ENCODE peak calls at places on chromosomes 4 and X, in seven cellular contexts. J is HCT116, Y is aorta, K is AG04450, Z is SK-N-SH, L is kidney, C is heart right ventricle. M is an unnamed sample.

GRCh38 chrX:47327902-47328301 is 42.5 kb upstream of the ZNF157 start:
- DNase-seq in J (no peak), Y (no peak), K (no peak), Z (no peak), L (no peak), C (no peak), M (no peak)

GRCh38 chr4:42713371-42713770 is 56.5 kb upstream of the ATP8A1 start:
- DNase-seq in J (no peak), Y (no peak), K (no peak), Z (no peak), L (no peak), C (no peak), M (no peak)

GRCh38 chr4:14743601-14744000 is 258.7 kb upstream of the CPEB2 start:
- DNase-seq in J (no peak), Y (no peak), K (no peak), Z (no peak), L (no peak), C (no peak), M (no peak)

GRCh38 chr4:155908187-155909139 is 5.0 kb downstream of the TDO2 start:
- DNase-seq in J (no peak), Y (no peak), K (no peak), Z (no peak), L (no peak), C (no peak), M (no peak)

GRCh38 chr4:7964459-7964858 is 24.8 kb upstream of the AFAP1 start:
- DNase-seq in J (no peak), Y (no peak), K (no peak), Z (no peak), L (no peak), C (no peak), M (no peak)

GRCh38 chr4:48031802-48032525 is 15.4 kb downstream of the NIPAL1 start:
- DNase-seq in J (no peak), Y (no peak), K (no peak), Z (no peak), L (no peak), C (no peak), M (no peak)

GRCh38 chrX:149720021-149720689 is 8.3 kb downstream of the MAGEA11 start:
- DNase-seq in J (no peak), Y (no peak), K (no peak), Z (no peak), L (peak), C (no peak), M (no peak)

GRCh38 chrX:16445166-16445752 is 204.7 kb upstream of the S100G start:
- DNase-seq in J (peak), Y (no peak), K (no peak), Z (peak), L (no peak), C (no peak), M (no peak)

GRCh38 chr4:168220893-168221292 is 97.7 kb downstream of the DDX60 start:
- DNase-seq in J (no peak), Y (no peak), K (no peak), Z (no peak), L (no peak), C (no peak), M (no peak)

GRCh38 chr4:1405249-1405635 is 1.0 kb downstream of the NKX1-1 start:
- DNase-seq in J (no peak), Y (no peak), K (no peak), Z (no peak), L (no peak), C (no peak), M (no peak)

GRCh38 chr4:57989430-57989829 is 879.2 kb upstream of the IGFBP7 start:
- DNase-seq in J (no peak), Y (no peak), K (no peak), Z (no peak), L (no peak), C (no peak), M (no peak)

GRCh38 chrX:119757979-119758681 is at the start of gene SOWAHD:
- DNase-seq in J (no peak), Y (no peak), K (no peak), Z (peak), L (peak), C (peak), M (no peak)

GRCh38 chr4:59243038-59243437 is 1957.1 kb upstream of the ADGRL3 start:
- DNase-seq in J (no peak), Y (no peak), K (no peak), Z (no peak), L (no peak), C (no peak), M (no peak)

GRCh38 chr4:93830090-93830818 is 1.7 kb downstream of the ATOH1 start:
- DNase-seq in J (no peak), Y (no peak), K (no peak), Z (no peak), L (no peak), C (no peak), M (no peak)

GRCh38 chrX:119826399-119826959 is 26.3 kb downstream of the UPF3B start:
- DNase-seq in J (no peak), Y (no peak), K (no peak), Z (no peak), L (no peak), C (no peak), M (no peak)

GRCh38 chr4:41728571-41728908 is 20.0 kb downstream of the PHOX2B start:
- DNase-seq in J (no peak), Y (no peak), K (no peak), Z (no peak), L (no peak), C (no peak), M (no peak)

GRCh38 chrX:39012561-39013209 is 211.4 kb downstream of the MID1IP1 start:
- DNase-seq in J (no peak), Y (no peak), K (no peak), Z (peak), L (no peak), C (no peak), M (no peak)

GRCh38 chr4:79064806-79065205 is 125.6 kb upstream of the PAQR3 start:
- DNase-seq in J (no peak), Y (no peak), K (no peak), Z (no peak), L (no peak), C (no peak), M (no peak)

GRCh38 chrX:153597351-153597750 is 1.6 kb downstream of the CCNQ start:
- DNase-seq in J (no peak), Y (no peak), K (no peak), Z (no peak), L (no peak), C (no peak), M (no peak)

GRCh38 chr4:153261922-153262321 is 57.7 kb downstream of the TRIM2 start:
- DNase-seq in J (no peak), Y (no peak), K (no peak), Z (no peak), L (no peak), C (no peak), M (no peak)

GRCh38 chrX:63922221-63922620 is 137.2 kb upstream of the ARHGEF9 start:
- DNase-seq in J (no peak), Y (no peak), K (no peak), Z (no peak), L (no peak), C (no peak), M (no peak)

GRCh38 chr4:75786938-75787337 is 62.6 kb downstream of the USO1 start:
- DNase-seq in J (no peak), Y (no peak), K (no peak), Z (no peak), L (no peak), C (no peak), M (no peak)

GRCh38 chr4:79358438-79358837 is 32.6 kb upstream of the NAA11 start:
- DNase-seq in J (no peak), Y (no peak), K (no peak), Z (peak), L (no peak), C (no peak), M (no peak)

GRCh38 chr4:24849662-24850280 is 54.4 kb downstream of the SOD3 start:
- DNase-seq in J (no peak), Y (no peak), K (no peak), Z (no peak), L (no peak), C (no peak), M (no peak)

DNA sequence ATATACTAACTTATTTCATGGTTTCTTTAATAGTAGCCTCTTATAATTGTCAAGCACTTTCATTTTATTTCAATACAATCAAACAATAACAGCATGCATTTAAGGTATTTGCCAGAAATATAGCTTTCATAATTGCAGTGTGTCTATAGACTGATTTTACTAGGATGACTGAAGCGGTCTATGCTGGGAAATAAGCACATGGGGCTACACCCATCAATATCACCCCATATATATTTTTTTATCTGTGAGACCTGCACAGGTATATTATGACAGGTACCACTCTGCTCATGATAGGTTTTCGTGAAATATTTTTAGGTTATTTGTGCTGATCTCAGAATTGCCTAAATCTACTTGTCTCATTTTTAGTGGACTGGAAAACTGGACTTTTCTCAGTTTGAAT is 229.1 kb upstream of the PITX2 start:
- DNase-seq in J (no peak), Y (no peak), K (no peak), Z (no peak), L (no peak), C (no peak), M (no peak)
- H3K27ac ChIP-seq in J (no peak), Y (no peak), K (no peak), Z (no peak), L (no peak), C (no peak), M (no peak)

GRCh38 chr4:5200546-5200945 is 149.3 kb downstream of the STK32B start:
- DNase-seq in J (no peak), Y (no peak), K (no peak), Z (no peak), L (no peak), C (no peak), M (no peak)

GRCh38 chr4:5199142-5199541 is 147.9 kb downstream of the STK32B start:
- DNase-seq in J (no peak), Y (no peak), K (no peak), Z (no peak), L (no peak), C (no peak), M (no peak)

GRCh38 chr4:5199912-5200311 is 148.6 kb downstream of the STK32B start:
- DNase-seq in J (no peak), Y (no peak), K (no peak), Z (no peak), L (no peak), C (no peak), M (no peak)

GRCh38 chr4:5203309-5203708 is 152.0 kb downstream of the STK32B start:
- DNase-seq in J (no peak), Y (no peak), K (no peak), Z (no peak), L (no peak), C (no peak), M (no peak)

GRCh38 chr4:5198586-5198985 is 147.3 kb downstream of the STK32B start:
- DNase-seq in J (no peak), Y (no peak), K (no peak), Z (no peak), L (no peak), C (no peak), M (no peak)
- H3K27ac ChIP-seq in J (no peak), Y (no peak), K (no peak), Z (no peak), L (no peak), C (no peak), M (no peak)

GRCh38 chrX:40140706-40141499 is 43.1 kb upstream of the BCOR start:
- DNase-seq in J (no peak), Y (peak), K (no peak), Z (no peak), L (peak), C (peak), M (no peak)
- H3K27ac ChIP-seq in J (peak), Y (peak), K (no peak), Z (no peak), L (peak), C (no peak), M (no peak)

DNA sequence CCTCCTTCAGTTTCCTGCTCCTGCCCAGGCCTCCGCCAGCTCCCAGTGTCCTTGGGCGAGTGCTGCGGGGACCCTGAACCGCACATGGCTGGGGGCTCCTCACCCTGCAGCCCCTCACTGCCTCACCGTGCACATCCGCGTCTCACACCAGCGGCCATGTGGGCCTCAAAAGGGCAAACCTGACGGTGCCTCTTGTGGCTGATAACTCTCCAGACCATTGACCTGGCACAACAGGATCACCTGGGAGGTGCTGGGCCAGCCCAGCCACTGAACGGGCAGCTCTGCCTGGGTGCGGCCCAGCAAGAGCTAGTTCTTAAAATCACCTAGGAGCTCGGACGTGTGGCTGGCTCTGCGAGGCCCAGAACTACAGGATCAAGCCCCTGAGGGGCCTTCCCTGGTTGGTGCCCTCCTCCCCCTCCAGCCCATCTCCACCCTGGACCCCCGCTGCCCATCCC is 4.1 kb upstream of the S100P start:
- DNase-seq in J (no peak), Y (no peak), K (no peak), Z (no peak), L (no peak), C (no peak), M (no peak)
- H3K27ac ChIP-seq in J (peak), Y (no peak), K (peak), Z (no peak), L (no peak), C (peak), M (peak)

DNA sequence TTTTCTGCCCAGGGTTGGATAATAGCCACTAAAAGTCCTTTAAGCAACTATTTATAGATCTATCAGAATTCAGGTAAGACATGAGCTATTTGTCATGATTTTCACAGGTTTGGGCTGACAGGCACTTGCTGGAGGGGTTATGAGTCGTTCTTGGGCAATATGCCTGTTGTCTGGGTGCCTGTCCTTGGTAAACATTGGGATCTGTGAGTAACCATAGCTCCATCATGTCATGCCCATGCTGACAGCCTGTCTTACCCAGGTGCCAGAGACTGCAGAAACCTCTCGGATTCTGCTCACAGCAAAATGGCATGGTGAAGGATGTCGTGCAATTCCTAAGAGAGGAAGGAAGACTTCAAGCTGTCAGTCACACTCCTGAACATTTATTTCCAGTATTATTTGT is 116.0 kb upstream of the PUDP start:
- DNase-seq in J (no peak), Y (no peak), K (no peak), Z (no peak), L (no peak), C (no peak), M (peak)
- H3K27ac ChIP-seq in J (no peak), Y (no peak), K (no peak), Z (no peak), L (no peak), C (no peak), M (no peak)

GRCh38 chr4:112109455-112110425 is 35.5 kb upstream of the FAM241A start:
- DNase-seq in J (no peak), Y (no peak), K (no peak), Z (no peak), L (no peak), C (no peak), M (no peak)

GRCh38 chr4:112114452-112114851 is 30.8 kb upstream of the FAM241A start:
- DNase-seq in J (no peak), Y (no peak), K (no peak), Z (no peak), L (no peak), C (no peak), M (no peak)

GRCh38 chr4:112113786-112114185 is 31.5 kb upstream of the FAM241A start:
- DNase-seq in J (no peak), Y (no peak), K (no peak), Z (no peak), L (no peak), C (no peak), M (no peak)

GRCh38 chr4:112111306-112111705 is 33.9 kb upstream of the FAM241A start:
- DNase-seq in J (no peak), Y (no peak), K (no peak), Z (no peak), L (no peak), C (no peak), M (no peak)

GRCh38 chr4:112112590-112113170 is 32.6 kb upstream of the FAM241A start:
- DNase-seq in J (no peak), Y (no peak), K (no peak), Z (no peak), L (no peak), C (no peak), M (no peak)
- H3K27ac ChIP-seq in J (no peak), Y (no peak), K (no peak), Z (no peak), L (no peak), C (no peak), M (peak)

DNA sequence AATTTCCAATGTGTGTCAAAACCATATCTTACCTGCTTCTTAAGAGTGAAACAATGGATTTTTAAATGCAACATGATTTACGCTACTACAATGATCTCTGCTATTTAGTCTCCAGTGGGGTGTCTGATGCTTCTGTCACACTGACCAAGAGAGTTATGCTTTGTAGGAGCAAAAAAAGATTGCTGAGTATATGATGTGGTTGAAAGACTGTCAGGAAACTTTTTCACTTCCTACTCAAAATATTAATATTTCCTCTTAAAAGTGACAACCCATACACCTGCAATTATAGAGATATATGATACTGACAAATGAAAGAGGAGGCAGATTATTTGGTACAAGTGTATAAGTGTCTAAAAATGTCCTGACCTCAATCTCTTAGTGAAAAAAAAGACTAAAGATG is 105.2 kb upstream of the BMP3 start:
- DNase-seq in J (no peak), Y (no peak), K (no peak), Z (no peak), L (no peak), C (no peak), M (no peak)
- H3K27ac ChIP-seq in J (no peak), Y (no peak), K (no peak), Z (no peak), L (no peak), C (no peak), M (no peak)

M was measured in epithelial cell of prostate.